ENCODE peak calls at places on chromosomes 4 and X, in five cellular contexts. V is NCI-H1092, X is BE2C, B is AG09319, F is Daoy. C is an unnamed sample.

GRCh38 chrX:15525664-15526416 is 25.2 kb downstream of the BMX start:
- DNase-seq in V (peak; percentile 60), X (no peak), B (no peak), F (no peak), C (no peak)

GRCh38 chr4:72670521-72670920 is 101.5 kb upstream of the ADAMTS3 start:
- DNase-seq in V (no peak), X (no peak), B (no peak), F (no peak), C (no peak)

GRCh38 chr4:6696611-6697010 is 2.9 kb downstream of the S100P start:
- DNase-seq in V (no peak), X (no peak), B (no peak), F (no peak), C (no peak)

GRCh38 chrX:133676344-133677122 is 261.2 kb upstream of the GPC4 start:
- DNase-seq in V (peak; percentile 36), X (no peak), B (no peak), F (no peak), C (no peak)

GRCh38 chr4:98838977-98839618 is 89.8 kb downstream of the EIF4E start:
- DNase-seq in V (no peak), X (peak; percentile 22), B (no peak), F (peak; percentile 21), C (no peak)

GRCh38 chr4:4481394-4482000 is 60.4 kb downstream of the STX18 start:
- DNase-seq in V (no peak), X (no peak), B (no peak), F (no peak), C (no peak)

GRCh38 chr4:15654556-15655222 is 468 bp downstream of the FBXL5 start:
- DNase-seq in V (peak; percentile 54), X (peak; percentile 50), B (no peak), F (peak; percentile 48), C (peak; percentile 55)

GRCh38 chr4:139015948-139016451 is 419 bp downstream of the NOCT start:
- DNase-seq in V (no peak), X (peak; percentile 48), B (no peak), F (peak; percentile 14), C (peak; percentile 25)

GRCh38 chr4:87465739-87466366 is 43.5 kb downstream of the NUDT9 start:
- DNase-seq in V (no peak), X (peak; percentile 9), B (peak; percentile 12), F (peak; percentile 3), C (no peak)

GRCh38 chrX:46029777-46030176 is 515.4 kb downstream of the ZNF674 start:
- DNase-seq in V (peak; percentile 90), X (no peak), B (no peak), F (no peak), C (no peak)

GRCh38 chr4:55458164-55458563 is 62.4 kb downstream of the TMEM165 start:
- DNase-seq in V (no peak), X (no peak), B (no peak), F (peak; percentile 50), C (no peak)

GRCh38 chrX:13064599-13065143 is 20.3 kb upstream of the FAM9C start:
- DNase-seq in V (no peak), X (no peak), B (no peak), F (no peak), C (no peak)

GRCh38 chrX:100410083-100410590 is at the start of gene PCDH19:
- DNase-seq in V (no peak), X (peak; percentile 77), B (peak; percentile 8), F (peak; percentile 71), C (peak; percentile 96)

GRCh38 chr4:20127626-20128025 is 124.1 kb upstream of the SLIT2 start:
- DNase-seq in V (no peak), X (no peak), B (no peak), F (no peak), C (no peak)

GRCh38 chr4:10761903-10762302 is 77.3 kb upstream of the CLNK start:
- DNase-seq in V (no peak), X (no peak), B (no peak), F (no peak), C (no peak)

GRCh38 chrX:111095974-111096870 is at the start of gene PAK3:
- DNase-seq in V (peak; percentile 69), X (peak; percentile 58), B (no peak), F (peak; percentile 78), C (peak; percentile 54)

GRCh38 chrX:63050225-63050624 is 300.9 kb downstream of the SPIN4 start:
- DNase-seq in V (no peak), X (no peak), B (no peak), F (no peak), C (no peak)

GRCh38 chr4:75844151-75844662 is 58.0 kb downstream of the PPEF2 start:
- DNase-seq in V (no peak), X (no peak), B (peak; percentile 70), F (no peak), C (no peak)

GRCh38 chrX:148501121-148502066 is 977 bp downstream of the AFF2 start:
- DNase-seq in V (no peak), X (no peak), B (no peak), F (peak; percentile 2), C (peak; percentile 86)

C was measured in posterior cingulate gyrus.